ENCODE peak calls at places on chromosomes 12 and 14, in seven cellular contexts. L, V, X, E, Y, F and Z are unnamed samples.

GRCh38 chr12:3651585-3652424 is 101.1 kb downstream of the CRACR2A start:
- DNase-seq in V (no peak), L (no peak), E (no peak), F (no peak), X (no peak), Y (no peak), Z (no peak)

GRCh38 chr14:100604709-100605108 is 17.5 kb upstream of the BEGAIN start:
- DNase-seq in Y (peak; percentile 8), X (no peak), F (no peak), L (no peak), E (no peak), V (no peak), Z (peak; percentile 70)

GRCh38 chr12:132765366-132765765 is 3.7 kb upstream of the ANKLE2 start:
- DNase-seq in F (no peak), L (no peak), E (no peak), Y (no peak), V (no peak), X (no peak), Z (no peak)

GRCh38 chr12:52216107-52216506 is 16.9 kb upstream of the KRT7 start:
- DNase-seq in Y (no peak), F (no peak), X (no peak), V (no peak), L (peak; percentile 22), E (no peak), Z (no peak)

GRCh38 chr12:115626210-115626609 is 651.3 kb downstream of the MED13L start:
- DNase-seq in Y (no peak), E (no peak), V (no peak), L (no peak), F (no peak), X (no peak), Z (no peak)

GRCh38 chr14:37034410-37035285 is 137.8 kb downstream of the SLC25A21 start:
- DNase-seq in E (no peak), Y (no peak), V (no peak), X (peak; percentile 20), L (no peak), F (no peak), Z (peak; percentile 31)

GRCh38 chr12:100733817-100734593 is 60.6 kb upstream of the ANO4 start:
- DNase-seq in E (no peak), F (no peak), V (no peak), L (peak; percentile 28), X (no peak), Y (no peak), Z (no peak)

GRCh38 chr14:55382483-55382882 is 29.1 kb downstream of the ATG14 start:
- DNase-seq in Y (no peak), F (no peak), V (no peak), L (no peak), E (no peak), X (no peak), Z (no peak)

GRCh38 chr14:43308411-43308810 is 1198.7 kb downstream of the FSCB start:
- DNase-seq in V (no peak), Y (no peak), X (no peak), F (no peak), E (no peak), L (no peak), Z (no peak)

GRCh38 chr14:105248368-105249174 is at the start of gene BTBD6:
- DNase-seq in E (peak; percentile 88), F (peak; percentile 75), L (peak; percentile 84), V (peak; percentile 82), Y (peak; percentile 88), X (peak; percentile 85), Z (peak; percentile 72)

GRCh38 chr14:76575108-76575507 is 186.2 kb upstream of the VASH1 start:
- DNase-seq in L (no peak), V (no peak), F (no peak), E (no peak), X (no peak), Y (no peak), Z (no peak)

GRCh38 chr14:30610719-30611388 is 11.3 kb upstream of the SCFD1 start:
- DNase-seq in E (peak; percentile 39), X (peak; percentile 35), F (no peak), V (no peak), Y (no peak), L (peak; percentile 74), Z (peak; percentile 49)

GRCh38 chr12:95605087-95605486 is 53.8 kb upstream of the USP44 start:
- DNase-seq in Y (no peak), X (no peak), L (no peak), V (no peak), E (no peak), F (no peak), Z (no peak)

GRCh38 chr14:20167091-20167490 is 23.6 kb upstream of the OR11G2 start:
- DNase-seq in X (no peak), L (no peak), Y (no peak), E (no peak), V (no peak), F (no peak), Z (no peak)

GRCh38 chr12:64890873-64891468 is 66.5 kb downstream of the TBC1D30 start:
- DNase-seq in F (no peak), L (peak; percentile 72), Y (no peak), X (no peak), E (no peak), V (no peak), Z (no peak)

GRCh38 chr14:24275524-24276139 is 4.2 kb upstream of the RABGGTA start:
- DNase-seq in L (no peak), X (no peak), V (no peak), E (no peak), F (no peak), Y (no peak), Z (no peak)

GRCh38 chr12:43807361-43807760 is 1.2 kb upstream of the TWF1 start:
- DNase-seq in X (no peak), V (no peak), L (no peak), Y (no peak), E (no peak), F (no peak), Z (no peak)

GRCh38 chr12:66653801-66654200 is 25.1 kb downstream of the GRIP1 start:
- DNase-seq in V (no peak), Y (no peak), E (no peak), F (no peak), X (no peak), L (no peak), Z (no peak)

GRCh38 chr12:73383584-73384229 is 1111.5 kb downstream of the TRHDE start:
- DNase-seq in X (no peak), V (no peak), L (no peak), Y (no peak), E (no peak), F (no peak), Z (no peak)

GRCh38 chr12:81010641-81011040 is 67.2 kb upstream of the ACSS3 start:
- DNase-seq in L (no peak), V (no peak), F (no peak), X (no peak), E (no peak), Y (no peak), Z (no peak)

GRCh38 chr12:8697120-8697475 is 693 bp upstream of the RIMKLB start:
- DNase-seq in Y (no peak), L (no peak), X (no peak), E (no peak), V (no peak), F (no peak), Z (no peak)

GRCh38 chr14:104223101-104223809 is 84.9 kb downstream of the KIF26A start:
- DNase-seq in Y (peak; percentile 84), X (no peak), F (no peak), V (no peak), L (no peak), E (no peak), Z (no peak)

DNA sequence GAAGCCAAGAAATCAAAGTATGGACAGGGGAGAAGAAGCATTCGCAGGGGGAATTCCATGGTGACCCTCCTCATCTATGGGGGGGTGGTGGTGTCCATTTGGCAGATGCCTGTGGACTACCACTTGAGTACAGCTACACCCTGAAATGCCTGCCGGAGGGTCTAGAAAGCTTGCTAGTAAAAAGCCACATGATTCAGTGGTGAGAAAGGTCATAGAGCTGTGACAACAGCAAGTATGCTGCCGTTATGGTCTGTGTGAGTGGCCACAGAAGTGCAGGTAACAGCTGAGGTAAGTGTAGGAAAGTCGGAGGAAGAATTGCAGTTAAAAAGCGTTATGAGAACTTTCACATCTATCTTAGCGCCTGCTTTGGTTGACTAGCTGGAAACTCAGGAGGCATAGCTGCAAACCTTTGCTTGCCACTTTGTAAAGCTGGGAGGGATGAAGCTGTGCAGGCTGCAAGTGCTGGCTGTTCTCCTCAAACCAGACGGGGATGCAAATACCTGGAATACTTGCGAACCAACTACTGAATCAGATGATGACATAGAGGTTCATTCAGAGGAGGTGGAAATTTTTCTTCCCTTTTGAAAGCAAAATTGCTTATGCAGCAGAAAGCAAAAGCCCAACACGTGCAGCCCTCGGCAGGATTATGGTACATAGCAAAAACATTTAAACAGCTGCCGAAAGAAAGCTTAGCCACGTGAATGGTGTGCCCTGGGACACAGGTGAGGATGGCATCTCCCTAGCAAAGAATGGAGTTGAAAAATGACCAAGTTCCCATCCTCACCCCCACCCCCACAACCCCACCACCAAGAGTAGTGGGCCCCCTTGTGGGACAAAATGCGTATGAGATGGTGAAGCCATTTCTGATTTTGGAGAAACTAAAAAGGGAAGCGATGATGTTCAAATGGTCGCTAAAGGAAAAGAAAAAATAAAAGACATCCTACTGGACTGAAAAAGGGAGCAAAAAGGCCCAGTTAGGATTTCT is 287.0 kb downstream of the RERGL start:
- DNase-seq in L (no peak), X (no peak), E (no peak), F (no peak), Y (no peak), V (no peak), Z (no peak)
- TF ChIP-seq CTCF in L (no peak), X (no peak), E (no peak), F (no peak), Y (no peak), V (no peak), Z (no peak)

DNA sequence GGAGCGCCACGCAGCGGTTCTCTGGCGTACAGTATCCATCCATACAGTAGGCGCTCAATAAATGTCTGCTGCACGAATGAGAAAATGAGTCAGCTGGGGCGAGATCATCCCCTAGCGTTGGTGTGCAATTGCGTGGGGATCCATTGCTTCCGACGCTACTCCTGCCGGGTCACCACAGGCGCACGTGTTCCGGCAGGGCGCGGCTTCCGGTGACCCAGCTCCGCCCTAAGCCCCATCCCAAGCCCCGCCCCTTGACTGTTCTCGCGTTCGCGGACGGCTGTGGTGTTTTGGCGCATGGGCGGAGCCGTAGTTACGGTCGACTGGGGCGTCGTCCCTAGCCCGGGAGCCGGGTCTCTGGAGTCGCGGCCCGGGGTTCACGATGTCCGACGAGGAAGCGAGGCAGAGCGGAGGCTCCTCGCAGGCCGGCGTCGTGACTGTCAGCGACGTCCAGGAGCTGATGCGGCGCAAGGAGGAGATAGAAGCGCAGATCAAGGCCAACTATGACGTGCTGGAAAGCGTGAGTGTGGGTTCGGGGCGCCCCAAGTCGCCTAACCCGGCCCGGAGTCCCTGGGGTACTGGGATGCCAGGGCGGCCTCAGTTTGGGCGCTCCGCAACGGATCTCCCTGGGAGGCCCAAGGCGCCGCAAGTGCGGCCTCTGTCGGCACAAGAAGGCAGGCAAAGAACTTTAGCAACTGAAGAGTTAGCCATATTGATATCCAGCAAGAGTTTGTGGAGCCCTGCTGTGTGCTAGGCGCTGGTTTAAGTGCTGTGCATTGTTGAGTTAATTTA is at the start of gene PSMD9:
- DNase-seq in X (peak; percentile 98), E (peak; percentile 99), F (peak; percentile 97), V (peak; percentile 98), L (peak; percentile 100), Y (peak; percentile 99), Z (peak; percentile 99)
- TF ChIP-seq POLR2A in X (peak; percentile 73), E (no peak), F (peak; percentile 42), V (peak; percentile 25), L (peak; percentile 81), Y (no peak), Z (no peak)

GRCh38 chr14:61568572-61569011 is 126.7 kb upstream of the HIF1A start:
- DNase-seq in F (no peak), E (peak; percentile 48), X (no peak), L (peak; percentile 79), V (no peak), Y (peak; percentile 40), Z (no peak)
- TF ChIP-seq CTCF in F (no peak), E (no peak), X (no peak), L (no peak), V (no peak), Y (no peak), Z (no peak)

GRCh38 chr14:21252149-21252548 is 17.1 kb downstream of the HNRNPC start:
- DNase-seq in E (no peak), X (no peak), Y (no peak), L (no peak), F (no peak), V (no peak), Z (no peak)
- TF ChIP-seq POLR2A in E (no peak), X (no peak), Y (no peak), L (no peak), F (no peak), V (no peak), Z (no peak)